ENCODE peak calls at places on chromosome 16, in nine cellular contexts. Y is esophagus squamous epithelium, P is retinal pigment epithelial cell, L is PC-3, D is omental fat pad, I is fibroblast of villous mesenchyme, O is left lung, H is mesothelial cell of epicardium, M is neural crest cell. A is an unnamed sample.

GRCh38 chr16:58502217-58502921 is 2.4 kb downstream of the NDRG4 start:
- DNase-seq in Y (no peak), H (no peak), M (no peak), O (no peak), D (no peak), L (no peak), P (no peak), I (no peak), A (no peak)

GRCh38 chr16:71635632-71636031 is 9.6 kb downstream of the MARVELD3 start:
- DNase-seq in P (no peak), Y (no peak), I (no peak), L (no peak), M (no peak), D (no peak), O (no peak), H (no peak), A (no peak)

GRCh38 chr16:66418165-66418962 is 8.7 kb upstream of the BEAN1 start:
- DNase-seq in I (no peak), M (no peak), P (no peak), L (no peak), Y (no peak), H (no peak), D (no peak), O (no peak), A (no peak)

GRCh38 chr16:57265850-57266530 is 18.5 kb downstream of the PLLP start:
- DNase-seq in D (no peak), P (no peak), L (peak; percentile 19), Y (no peak), O (peak; percentile 85), M (no peak), H (no peak), I (peak; percentile 73), A (peak; percentile 84)

GRCh38 chr16:77236063-77236511 is 36.9 kb downstream of the SYCE1L start:
- DNase-seq in P (peak; percentile 34), D (peak; percentile 66), M (peak; percentile 92), Y (peak; percentile 31), H (peak; percentile 81), I (peak; percentile 79), L (peak; percentile 84), O (peak; percentile 86), A (peak; percentile 84)

GRCh38 chr16:54266363-54266955 is 20.1 kb downstream of the IRX3 start:
- DNase-seq in O (no peak), P (no peak), M (no peak), I (peak; percentile 77), Y (no peak), L (no peak), H (no peak), D (no peak), A (peak; percentile 84)

GRCh38 chr16:20348365-20349185 is 3.9 kb downstream of the UMOD start:
- DNase-seq in P (no peak), O (no peak), L (no peak), H (no peak), Y (no peak), D (no peak), I (no peak), M (no peak), A (no peak)

GRCh38 chr16:85400305-85401205 is 212.6 kb upstream of the GSE1 start:
- DNase-seq in P (no peak), O (no peak), H (peak; percentile 12), Y (no peak), M (no peak), D (no peak), L (no peak), I (no peak), A (no peak)

GRCh38 chr16:14600164-14600563 is 29.9 kb downstream of the PARN start:
- DNase-seq in M (no peak), Y (no peak), L (peak; percentile 47), H (no peak), I (peak; percentile 40), D (no peak), O (no peak), P (peak; percentile 9), A (peak; percentile 27)

GRCh38 chr16:74939688-74940087 is 45.2 kb downstream of the WDR59 start:
- DNase-seq in M (no peak), H (no peak), L (no peak), O (no peak), D (no peak), Y (no peak), P (no peak), I (no peak), A (no peak)

GRCh38 chr16:80231888-80232287 is 308.9 kb upstream of the DYNLRB2 start:
- DNase-seq in D (no peak), O (no peak), M (no peak), I (peak; percentile 10), P (no peak), L (no peak), H (no peak), Y (no peak), A (peak; percentile 43)

GRCh38 chr16:22008215-22009142 is 568 bp downstream of the MOSMO start:
- DNase-seq in O (peak; percentile 37), L (no peak), Y (no peak), M (peak; percentile 36), P (no peak), D (no peak), H (peak; percentile 28), I (no peak), A (no peak)

GRCh38 chr16:49858200-49859129 is 2.6 kb upstream of the ZNF423 start:
- DNase-seq in H (no peak), M (peak; percentile 48), P (no peak), Y (no peak), I (no peak), L (no peak), O (no peak), D (no peak), A (peak; percentile 6)

GRCh38 chr16:57815987-57816745 is 13.9 kb upstream of the KIFC3 start:
- DNase-seq in Y (peak; percentile 36), D (no peak), O (peak; percentile 95), I (peak; percentile 93), P (peak; percentile 86), M (no peak), L (peak; percentile 95), H (no peak), A (peak; percentile 94)

GRCh38 chr16:28035866-28036393 is 27.6 kb downstream of the GSG1L start:
- DNase-seq in L (no peak), H (no peak), D (no peak), O (no peak), P (no peak), Y (no peak), M (no peak), I (no peak), A (no peak)

GRCh38 chr16:21950782-21951521 is 2.2 kb upstream of the UQCRC2 start:
- DNase-seq in L (peak; percentile 47), D (no peak), H (no peak), P (no peak), O (no peak), Y (no peak), M (no peak), I (peak; percentile 22), A (peak; percentile 39)

GRCh38 chr16:4110065-4110464 is 6.2 kb downstream of the ADCY9 start:
- DNase-seq in H (no peak), O (peak; percentile 45), L (no peak), P (no peak), D (no peak), Y (no peak), I (no peak), M (no peak), A (no peak)

GRCh38 chr16:79484237-79484636 is 116.3 kb downstream of the MAF start:
- DNase-seq in H (no peak), L (no peak), D (no peak), P (no peak), M (no peak), I (no peak), O (no peak), Y (no peak), A (no peak)

GRCh38 chr16:68236804-68237242 is 896 bp upstream of the ESRP2 start:
- DNase-seq in P (no peak), M (no peak), O (peak; percentile 43), D (no peak), H (no peak), I (no peak), Y (no peak), L (no peak), A (no peak)

GRCh38 chr16:17270683-17271109 is 200.1 kb downstream of the XYLT1 start:
- DNase-seq in L (no peak), O (no peak), D (no peak), P (no peak), M (no peak), I (no peak), H (no peak), Y (no peak), A (no peak)

GRCh38 chr16:65781363-65781762 is 585.1 kb upstream of the CDH5 start:
- DNase-seq in I (no peak), O (no peak), L (no peak), D (no peak), Y (no peak), M (no peak), P (no peak), H (no peak), A (no peak)

GRCh38 chr16:12349950-12350842 is 373.7 kb downstream of the SNX29 start:
- DNase-seq in O (no peak), I (no peak), H (no peak), L (no peak), P (no peak), M (no peak), D (no peak), Y (no peak), A (no peak)

GRCh38 chr16:85615852-85616607 is 2.9 kb downstream of the GSE1 start:
- DNase-seq in D (peak; percentile 74), Y (peak; percentile 39), O (peak; percentile 87), I (peak; percentile 83), H (peak; percentile 59), P (no peak), L (peak; percentile 70), M (peak; percentile 90), A (peak; percentile 57)

GRCh38 chr16:1691276-1691675 is 13.2 kb downstream of the JPT2 start:
- DNase-seq in O (no peak), D (no peak), I (peak; percentile 11), M (no peak), L (peak; percentile 70), P (no peak), Y (no peak), H (no peak), A (peak; percentile 48)
- TF ChIP-seq CTCF in O (no peak), D (no peak), I (peak; percentile 38), M (no peak), L (peak; percentile 35), P (peak; percentile 48), Y (no peak), H (no peak), A (peak; percentile 33)

GRCh38 chr16:24580665-24581064 is 41.3 kb downstream of the RBBP6 start:
- DNase-seq in O (no peak), D (no peak), I (peak; percentile 58), Y (no peak), P (no peak), M (no peak), H (no peak), L (peak; percentile 53), A (peak; percentile 35)
- TF ChIP-seq CTCF in O (no peak), D (no peak), I (peak; percentile 55), Y (no peak), P (peak; percentile 57), M (no peak), H (no peak), L (peak; percentile 64), A (peak; percentile 59)

GRCh38 chr16:81939164-81940067 is 71.9 kb downstream of the SDR42E1 start:
- DNase-seq in D (no peak), M (no peak), P (no peak), H (no peak), L (no peak), I (no peak), Y (no peak), O (no peak), A (no peak)
- TF ChIP-seq CTCF in D (no peak), M (no peak), P (peak; percentile 24), H (no peak), L (peak; percentile 19), I (peak; percentile 11), Y (no peak), O (no peak), A (no peak)

GRCh38 chr16:9033125-9033830 is 58.2 kb upstream of the HAPSTR1 start:
- DNase-seq in I (peak; percentile 89), L (peak; percentile 69), D (no peak), O (peak; percentile 36), H (no peak), Y (no peak), P (no peak), M (peak; percentile 40), A (peak; percentile 83)
- TF ChIP-seq CTCF in I (peak; percentile 79), L (peak; percentile 55), D (no peak), O (no peak), H (no peak), Y (peak; percentile 44), P (peak; percentile 82), M (peak; percentile 62), A (peak; percentile 35)